ENCODE peak calls at places on chromosome 3, in seven cellular contexts. X, O, I, T, S, Z and G are unnamed samples.

GRCh38 chr3:135017494-135017893 is 222.4 kb downstream of the EPHB1 start:
- DNase-seq in I (no peak), X (no peak), T (no peak), S (no peak), Z (no peak), O (no peak), G (no peak)

GRCh38 chr3:196778755-196779154 is 39.1 kb downstream of the PAK2 start:
- DNase-seq in S (no peak), O (peak; percentile 11), X (no peak), I (no peak), T (peak; percentile 74), Z (no peak), G (no peak)

GRCh38 chr3:90062018-90062417 is 954.6 kb downstream of the EPHA3 start:
- DNase-seq in Z (no peak), O (no peak), S (no peak), I (no peak), X (no peak), T (peak; percentile 2), G (no peak)

GRCh38 chr3:134064081-134064480 is 34.4 kb upstream of the SLCO2A1 start:
- DNase-seq in O (no peak), T (no peak), Z (no peak), I (peak; percentile 10), S (no peak), X (no peak), G (no peak)

GRCh38 chr3:191141728-191142127 is 57.3 kb upstream of the OSTN start:
- DNase-seq in T (peak; percentile 94), Z (no peak), X (no peak), O (peak; percentile 48), S (no peak), I (no peak), G (no peak)

GRCh38 chr3:72346526-72346926 is 501.7 kb downstream of the SHQ1 start:
- DNase-seq in X (peak; percentile 89), I (peak; percentile 53), Z (no peak), S (no peak), T (peak; percentile 97), O (peak; percentile 95), G (no peak)

GRCh38 chr3:177624523-177625495 is 427.5 kb upstream of the TBL1XR1 start:
- DNase-seq in S (no peak), Z (no peak), T (no peak), X (no peak), I (no peak), O (no peak), G (no peak)

GRCh38 chr3:23738946-23739345 is 66.8 kb upstream of the UBE2E1 start:
- DNase-seq in S (no peak), X (no peak), I (no peak), T (peak; percentile 17), Z (no peak), O (no peak), G (no peak)

GRCh38 chr3:11364181-11364580 is 92.0 kb downstream of the ATG7 start:
- DNase-seq in S (no peak), X (no peak), T (peak; percentile 79), O (no peak), Z (no peak), I (no peak), G (no peak)

GRCh38 chr3:81339040-81339845 is 422.2 kb downstream of the GBE1 start:
- DNase-seq in S (peak; percentile 28), T (peak; percentile 6), Z (peak; percentile 27), X (no peak), O (no peak), I (no peak), G (peak; percentile 27)

GRCh38 chr3:50594253-50594785 is 17.3 kb downstream of the CISH start:
- DNase-seq in S (no peak), Z (no peak), T (no peak), X (no peak), I (no peak), O (no peak), G (no peak)

GRCh38 chr3:50591196-50591741 is 20.3 kb downstream of the CISH start:
- DNase-seq in T (no peak), Z (no peak), O (no peak), X (no peak), S (no peak), I (no peak), G (no peak)

GRCh38 chr3:50588759-50589433 is 19.6 kb downstream of the HEMK1 start:
- DNase-seq in Z (no peak), X (no peak), O (no peak), S (no peak), T (peak; percentile 41), I (no peak), G (no peak)

GRCh38 chr3:50587806-50588758 is 18.8 kb downstream of the HEMK1 start:
- DNase-seq in I (no peak), S (peak; percentile 40), O (no peak), X (no peak), Z (peak; percentile 57), T (no peak), G (peak; percentile 69)

DNA sequence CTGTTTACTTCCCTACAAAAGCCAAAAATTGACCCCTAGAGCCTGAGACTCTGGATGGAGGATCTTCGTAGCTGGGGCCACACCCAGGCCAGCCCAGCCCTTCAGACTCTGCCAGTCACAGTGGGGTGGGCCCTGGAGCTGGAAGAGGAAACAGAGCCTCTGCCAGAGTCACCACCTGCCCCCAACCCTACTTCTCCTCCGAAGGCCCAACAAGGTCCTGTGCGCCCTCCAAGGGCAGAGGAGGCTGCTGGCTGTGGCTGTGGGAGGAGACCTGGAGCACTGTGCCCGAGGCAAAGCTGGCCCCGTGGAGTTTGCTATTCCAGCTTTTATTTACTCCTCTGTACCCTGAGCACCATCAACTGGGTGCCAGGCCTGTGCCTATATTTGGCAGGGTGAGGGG is 19.0 kb downstream of the CISH start:
- DNase-seq in Z (no peak), T (no peak), S (no peak), X (no peak), I (no peak), O (no peak), G (no peak)
- TF ChIP-seq CTCF in Z (no peak), T (no peak), S (no peak), X (no peak), I (no peak), O (no peak), G (no peak)

GRCh38 chr3:17387108-17387507 is 355.3 kb downstream of the TBC1D5 start:
- DNase-seq in Z (no peak), S (no peak), O (no peak), I (no peak), T (no peak), X (no peak), G (no peak)
- TF ChIP-seq CTCF in Z (no peak), S (no peak), O (no peak), I (no peak), T (no peak), X (no peak), G (no peak)

DNA sequence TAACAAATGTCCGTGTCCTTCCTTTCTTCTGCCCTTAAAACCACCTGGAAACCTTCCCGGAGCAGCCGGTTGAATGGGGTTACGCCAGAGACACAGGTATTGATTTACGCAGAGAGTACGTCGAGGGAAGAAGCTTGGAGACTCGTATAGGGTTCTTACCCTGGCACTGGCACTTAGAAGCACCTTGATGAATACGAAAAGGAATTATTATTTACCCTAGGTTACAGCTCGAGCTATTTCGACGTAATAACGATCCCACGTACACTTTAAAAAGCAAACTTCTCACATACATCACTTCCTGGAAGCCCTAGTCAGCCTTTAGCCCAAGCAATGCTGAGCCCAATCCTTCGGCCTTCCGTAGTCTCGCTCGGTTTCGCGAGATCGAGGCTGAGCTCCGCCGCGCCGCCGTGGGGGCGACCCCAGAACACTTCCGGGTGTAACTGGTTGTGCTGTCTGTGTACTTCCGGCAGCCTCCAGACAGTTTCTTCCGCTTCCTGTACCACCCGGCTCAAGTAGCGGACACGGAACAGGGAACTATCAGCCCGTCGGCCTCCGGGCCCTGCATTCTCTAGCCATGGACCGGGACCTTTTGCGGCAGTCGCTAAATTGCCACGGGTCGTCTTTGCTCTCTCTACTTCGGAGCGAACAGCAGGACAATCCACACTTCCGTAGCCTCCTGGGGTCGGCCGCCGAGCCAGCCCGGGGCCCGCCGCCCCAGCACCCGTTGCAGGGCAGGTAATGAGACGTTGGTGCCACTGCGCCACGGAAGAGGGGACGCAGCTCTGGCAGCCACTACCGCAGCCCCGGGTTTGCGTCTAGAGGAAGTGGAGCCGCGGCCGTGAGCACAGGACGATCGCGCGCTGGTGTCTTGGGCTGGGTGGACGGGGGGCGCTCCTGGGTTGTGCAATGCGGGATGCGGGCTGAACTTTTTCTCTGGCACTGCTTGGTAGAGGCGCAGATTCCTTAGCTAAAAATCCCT is at the start of gene TTC14:
- DNase-seq in T (peak; percentile 94), X (peak; percentile 98), Z (peak; percentile 94), O (peak; percentile 90), S (peak; percentile 92), I (peak; percentile 97), G (peak; percentile 93)
- TF ChIP-seq CTCF in T (no peak), X (no peak), Z (peak; percentile 37), O (no peak), S (peak; percentile 8), I (no peak), G (peak; percentile 24)

GRCh38 chr3:128849776-128850542 is 29.5 kb upstream of the ACAD9 start:
- DNase-seq in X (no peak), S (no peak), Z (no peak), I (peak; percentile 72), T (no peak), O (peak; percentile 50), G (peak; percentile 9)
- TF ChIP-seq CTCF in X (no peak), S (no peak), Z (no peak), I (peak; percentile 67), T (peak; percentile 19), O (peak; percentile 34), G (no peak)

DNA sequence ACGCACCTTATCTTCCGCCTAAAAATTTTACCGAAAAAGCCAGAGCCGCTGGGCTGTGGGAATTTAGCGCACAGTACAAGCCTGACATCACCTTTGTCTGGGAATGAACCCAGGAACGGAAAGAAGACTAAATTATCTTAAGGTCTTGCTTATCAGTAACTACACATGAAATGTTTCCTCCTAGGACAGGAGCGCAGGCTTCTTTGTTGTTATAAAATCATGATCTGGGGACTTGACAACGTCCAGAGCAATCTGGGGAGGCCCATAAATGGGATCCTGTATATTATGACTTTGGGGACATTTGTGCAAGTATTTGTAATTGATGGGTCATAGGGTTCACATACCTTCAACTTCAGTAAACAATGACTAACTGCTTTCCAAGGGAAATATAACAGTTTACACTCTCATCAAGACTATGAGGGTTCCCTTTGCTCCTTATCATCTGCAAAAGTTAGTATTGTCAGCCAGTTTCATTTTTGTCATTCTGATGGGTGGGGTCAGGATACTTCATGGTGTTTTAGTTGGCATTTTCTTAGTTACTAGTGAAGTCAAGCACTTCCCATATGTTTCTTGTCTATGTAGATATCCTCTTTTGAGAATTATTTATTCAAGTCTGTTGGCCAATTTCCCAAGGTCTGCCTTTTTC is 213.9 kb upstream of the PFN2 start:
- DNase-seq in Z (no peak), O (no peak), I (no peak), T (peak; percentile 11), S (no peak), X (no peak), G (no peak)
- TF ChIP-seq CTCF in Z (no peak), O (no peak), I (no peak), T (no peak), S (no peak), X (no peak), G (no peak)

GRCh38 chr3:14392231-14392630 is 10.2 kb upstream of the SLC6A6 start:
- DNase-seq in X (no peak), T (no peak), Z (no peak), O (no peak), I (peak; percentile 75), S (no peak), G (no peak)
- TF ChIP-seq CTCF in X (no peak), T (no peak), Z (no peak), O (no peak), I (peak; percentile 60), S (no peak), G (no peak)